ENCODE peak calls at places on chromosomes 16 and 17, in seven cellular contexts. L is ovary; E is left cardiac atrium; X is stimulated activated CD8-positive, alpha-beta memory T cell treated with anti-CD3 and anti-CD28 coated beads, Interleukin-4, amount 100 ng/mL, for 24 hours; O is activated CD4-positive, alpha-beta memory T cell treated with anti-CD3 and anti-CD28 coated beads for 36 hours; A is spleen; M is heart right ventricle. V is an unnamed sample.

GRCh38 chr16:49015189-49015540 is 266.5 kb downstream of the CBLN1 start:
- DNase-seq in L (no peak), E (no peak), X (no peak), O (no peak), A (no peak), M (no peak), V (no peak)

GRCh38 chr17:32609085-32609484 is 122.3 kb downstream of the CDK5R1 start:
- DNase-seq in L (no peak), E (peak; percentile 34), X (peak; percentile 46), O (peak; percentile 83), A (peak; percentile 92), M (peak; percentile 57), V (peak; percentile 52)

GRCh38 chr16:1176280-1176897 is 23.5 kb downstream of the CACNA1H start:
- DNase-seq in L (no peak), E (no peak), X (no peak), O (no peak), A (no peak), M (no peak), V (no peak)

GRCh38 chr17:64492481-64493109 is 4.3 kb downstream of the POLG2 start:
- DNase-seq in L (no peak), E (no peak), X (no peak), O (peak; percentile 16), A (no peak), M (no peak), V (no peak)

GRCh38 chr16:1781758-1782407 is 488 bp downstream of the SPSB3 start:
- DNase-seq in L (no peak), E (peak; percentile 38), X (no peak), O (peak; percentile 47), A (peak; percentile 89), M (peak; percentile 32), V (no peak)

GRCh38 chr17:74201250-74201649 is 2.2 kb upstream of the RPL38 start:
- DNase-seq in L (no peak), E (no peak), X (no peak), O (no peak), A (no peak), M (no peak), V (no peak)

GRCh38 chr16:35735403-35736251 is 2276.2 kb downstream of the TP53TG3F start:
- DNase-seq in L (no peak), E (no peak), X (no peak), O (no peak), A (no peak), M (no peak), V (no peak)

GRCh38 chr17:16491703-16492612 is at the start of gene LRRC75A:
- DNase-seq in L (peak; percentile 73), E (peak; percentile 43), X (peak; percentile 45), O (peak; percentile 63), A (peak; percentile 88), M (peak; percentile 55), V (peak; percentile 57)

GRCh38 chr17:37527249-37527851 is 37.7 kb downstream of the DUSP14 start:
- DNase-seq in L (no peak), E (no peak), X (no peak), O (peak; percentile 20), A (no peak), M (no peak), V (no peak)

GRCh38 chr17:73874008-73874407 is 229.8 kb upstream of the SDK2 start:
- DNase-seq in L (no peak), E (no peak), X (no peak), O (no peak), A (no peak), M (no peak), V (no peak)

GRCh38 chr16:81767987-81768592 is 11.0 kb upstream of the PLCG2 start:
- DNase-seq in L (no peak), E (no peak), X (no peak), O (no peak), A (peak; percentile 13), M (no peak), V (no peak)

GRCh38 chr16:87058728-87059250 is 258.4 kb downstream of the C16orf95 start:
- DNase-seq in L (peak; percentile 7), E (no peak), X (no peak), O (no peak), A (no peak), M (no peak), V (no peak)

GRCh38 chr16:46932802-46933201 is 40.7 kb downstream of the DNAJA2 start:
- DNase-seq in L (no peak), E (no peak), X (no peak), O (no peak), A (peak; percentile 78), M (no peak), V (no peak)

GRCh38 chr16:84611041-84611440 is 6.8 kb downstream of the COTL1 start:
- DNase-seq in L (no peak), E (no peak), X (no peak), O (no peak), A (no peak), M (no peak), V (no peak)

GRCh38 chr17:66240630-66241029 is 11.4 kb upstream of the APOH start:
- DNase-seq in L (no peak), E (no peak), X (no peak), O (no peak), A (no peak), M (no peak), V (no peak)

GRCh38 chr16:9241177-9241576 is 149.7 kb downstream of the HAPSTR1 start:
- DNase-seq in L (no peak), E (no peak), X (no peak), O (no peak), A (no peak), M (no peak), V (no peak)

GRCh38 chr16:56967733-56968132 is 6.0 kb downstream of the CETP start:
- DNase-seq in L (no peak), E (no peak), X (no peak), O (no peak), A (no peak), M (no peak), V (no peak)

GRCh38 chr17:64538508-64539120 is 31.8 kb downstream of the CEP95 start:
- DNase-seq in L (no peak), E (no peak), X (no peak), O (no peak), A (no peak), M (no peak), V (no peak)

GRCh38 chr17:75345514-75346167 is 56.4 kb upstream of the SLC25A19 start:
- DNase-seq in L (no peak), E (no peak), X (no peak), O (peak; percentile 63), A (peak; percentile 83), M (no peak), V (peak; percentile 63)

GRCh38 chr16:15827709-15828343 is 29.0 kb downstream of the MYH11 start:
- DNase-seq in L (no peak), E (no peak), X (no peak), O (no peak), A (peak; percentile 15), M (no peak), V (no peak)

GRCh38 chr16:10950393-10950792 is 6.0 kb downstream of the CLEC16A start:
- DNase-seq in L (no peak), E (no peak), X (no peak), O (no peak), A (no peak), M (no peak), V (no peak)

GRCh38 chr17:56833023-56833811 is 503 bp downstream of the C17orf67 start:
- DNase-seq in L (peak; percentile 68), E (peak; percentile 67), X (peak; percentile 44), O (peak; percentile 75), A (peak; percentile 95), M (peak; percentile 60), V (peak; percentile 62)

GRCh38 chr17:66691644-66692500 is 143.0 kb upstream of the CACNG5 start:
- DNase-seq in L (no peak), E (peak; percentile 45), X (no peak), O (no peak), A (no peak), M (no peak), V (no peak)

GRCh38 chr16:15434425-15435215 is at the start of gene BMERB1:
- DNase-seq in L (peak; percentile 82), E (peak; percentile 85), X (peak; percentile 51), O (peak; percentile 78), A (peak; percentile 81), M (peak; percentile 79), V (peak; percentile 42)

GRCh38 chr17:385195-385835 is 32.7 kb upstream of the RPH3AL start:
- DNase-seq in L (peak; percentile 70), E (peak; percentile 84), X (no peak), O (no peak), A (peak; percentile 83), M (peak; percentile 83), V (peak; percentile 24)

GRCh38 chr16:58628845-58629680 is 563 bp downstream of the CNOT1 start:
- DNase-seq in L (peak; percentile 62), E (peak; percentile 60), X (peak; percentile 28), O (peak; percentile 73), A (peak; percentile 94), M (peak; percentile 49), V (peak; percentile 49)

GRCh38 chr16:47734987-47735594 is 274.0 kb downstream of the PHKB start:
- DNase-seq in L (no peak), E (no peak), X (no peak), O (no peak), A (no peak), M (no peak), V (no peak)

GRCh38 chr16:25257956-25258855 is 561 bp upstream of the ZKSCAN2 start:
- DNase-seq in L (peak; percentile 90), E (peak; percentile 84), X (peak; percentile 65), O (peak; percentile 89), A (peak; percentile 94), M (peak; percentile 74), V (peak; percentile 75)

GRCh38 chr17:39808409-39808997 is 55.6 kb downstream of the IKZF3 start:
- DNase-seq in L (no peak), E (no peak), X (no peak), O (no peak), A (no peak), M (no peak), V (no peak)

GRCh38 chr17:44522883-44523671 is 19.9 kb upstream of the GPATCH8 start:
- DNase-seq in L (no peak), E (peak; percentile 80), X (peak; percentile 50), O (peak; percentile 82), A (peak; percentile 83), M (peak; percentile 70), V (no peak)

GRCh38 chr16:75218256-75219076 is at the start of gene CTRB1:
- DNase-seq in L (no peak), E (no peak), X (no peak), O (peak; percentile 37), A (no peak), M (no peak), V (no peak)

GRCh38 chr16:1613728-1614225 is 1.6 kb downstream of the CRAMP1 start:
- DNase-seq in L (peak; percentile 45), E (no peak), X (no peak), O (peak; percentile 36), A (peak; percentile 82), M (no peak), V (no peak)

GRCh38 chr16:13168091-13168572 is 266.7 kb downstream of the SHISA9 start:
- DNase-seq in L (no peak), E (no peak), X (no peak), O (no peak), A (no peak), M (no peak), V (no peak)

GRCh38 chr17:81888105-81888987 is 3.0 kb downstream of the ALYREF start:
- DNase-seq in L (no peak), E (no peak), X (no peak), O (no peak), A (no peak), M (no peak), V (no peak)

GRCh38 chr17:48637323-48638260 is 11.4 kb upstream of the HOXB9 start:
- DNase-seq in L (no peak), E (no peak), X (no peak), O (peak; percentile 3), A (no peak), M (no peak), V (no peak)